ENCODE peak calls at places on chromosomes 12 and 14, in five cellular contexts. One of them, this sample, is unnamed. For H3K9me3, the result is how much of the 10 kb centered on the place peaks cover.

GRCh38 chr12:113054948-113055486 is 1.5 kb upstream of the DTX1 start:
- DNase-seq in HCT116: no peak
- DNase-seq in stomach: no peak
- DNase-seq in prostate gland: no peak
- DNase-seq in spleen: no peak
- DNase-seq in this sample: no peak

GRCh38 chr14:47619397-47619796 is 56.0 kb downstream of the MDGA2 start:
- DNase-seq in prostate gland: no peak
- DNase-seq in HCT116: no peak
- DNase-seq in spleen: no peak
- DNase-seq in stomach: no peak
- DNase-seq in this sample: no peak

GRCh38 chr14:106489112-106489881 is 962.9 kb downstream of the TMEM121 start:
- DNase-seq in spleen: no peak
- DNase-seq in HCT116: no peak
- DNase-seq in stomach: no peak
- DNase-seq in prostate gland: no peak
- DNase-seq in this sample: no peak

GRCh38 chr12:57755454-57756372 is 810 bp downstream of the MARCHF9 start:
- DNase-seq in prostate gland: no peak
- DNase-seq in stomach: peak
- DNase-seq in spleen: peak
- DNase-seq in HCT116: no peak
- DNase-seq in this sample: no peak

GRCh38 chr12:3032770-3033537 is 44.2 kb upstream of the TSPAN9 start:
- DNase-seq in HCT116: no peak
- DNase-seq in stomach: no peak
- DNase-seq in prostate gland: no peak
- DNase-seq in spleen: no peak
- DNase-seq in this sample: no peak

GRCh38 chr12:80966001-80966400 is 28.3 kb upstream of the LIN7A start:
- DNase-seq in spleen: no peak
- DNase-seq in HCT116: no peak
- DNase-seq in prostate gland: no peak
- DNase-seq in stomach: no peak
- DNase-seq in this sample: no peak

GRCh38 chr12:42483534-42483857 is 106.0 kb downstream of the PRICKLE1 start:
- DNase-seq in prostate gland: peak
- DNase-seq in spleen: peak
- DNase-seq in stomach: no peak
- DNase-seq in HCT116: no peak
- DNase-seq in this sample: no peak

GRCh38 chr12:105170139-105170538 is 62.6 kb downstream of the WASHC4 start:
- DNase-seq in stomach: no peak
- DNase-seq in spleen: no peak
- DNase-seq in HCT116: no peak
- DNase-seq in prostate gland: no peak
- DNase-seq in this sample: no peak

GRCh38 chr14:76985021-76985420 is 43.5 kb downstream of the IRF2BPL start:
- DNase-seq in HCT116: no peak
- DNase-seq in prostate gland: no peak
- DNase-seq in spleen: no peak
- DNase-seq in stomach: no peak
- DNase-seq in this sample: no peak

GRCh38 chr14:99249389-99249788 is 22.6 kb downstream of the BCL11B start:
- DNase-seq in stomach: no peak
- DNase-seq in HCT116: no peak
- DNase-seq in prostate gland: no peak
- DNase-seq in spleen: no peak
- DNase-seq in this sample: no peak

GRCh38 chr12:49706351-49707126 is 666 bp downstream of the FMNL3 start:
- DNase-seq in prostate gland: no peak
- DNase-seq in stomach: peak
- DNase-seq in HCT116: no peak
- DNase-seq in spleen: no peak
- DNase-seq in this sample: no peak

GRCh38 chr14:29608861-29609260 is 318.8 kb downstream of the PRKD1 start:
- DNase-seq in spleen: no peak
- DNase-seq in stomach: no peak
- DNase-seq in prostate gland: no peak
- DNase-seq in HCT116: no peak
- DNase-seq in this sample: no peak

GRCh38 chr12:76399040-76399439 is 50.8 kb upstream of the BBS10 start:
- DNase-seq in stomach: no peak
- DNase-seq in prostate gland: no peak
- DNase-seq in HCT116: no peak
- DNase-seq in spleen: no peak
- DNase-seq in this sample: no peak

GRCh38 chr14:90795744-90796143 is 20.5 kb downstream of the TTC7B start:
- DNase-seq in spleen: no peak
- DNase-seq in stomach: no peak
- DNase-seq in HCT116: peak
- DNase-seq in prostate gland: no peak
- DNase-seq in this sample: no peak

GRCh38 chr12:19648173-19648572 is 208.9 kb downstream of the AEBP2 start:
- DNase-seq in stomach: no peak
- DNase-seq in prostate gland: no peak
- DNase-seq in spleen: no peak
- DNase-seq in HCT116: no peak
- DNase-seq in this sample: no peak

GRCh38 chr14:99971929-99972747 is 93.1 kb upstream of the EVL start:
- DNase-seq in prostate gland: no peak
- DNase-seq in stomach: no peak
- DNase-seq in HCT116: no peak
- DNase-seq in spleen: peak
- DNase-seq in this sample: no peak

GRCh38 chr12:87596134-87596533 is 433.1 kb downstream of the C12orf50 start:
- DNase-seq in prostate gland: no peak
- DNase-seq in HCT116: no peak
- DNase-seq in stomach: no peak
- DNase-seq in spleen: no peak
- DNase-seq in this sample: no peak

GRCh38 chr14:87992349-87992719 is 648 bp downstream of the GALC start:
- DNase-seq in spleen: no peak
- DNase-seq in stomach: no peak
- DNase-seq in HCT116: no peak
- DNase-seq in prostate gland: no peak
- DNase-seq in this sample: no peak

GRCh38 chr12:97560766-97561165 is 98.2 kb downstream of the RMST start:
- DNase-seq in spleen: no peak
- DNase-seq in HCT116: no peak
- DNase-seq in prostate gland: no peak
- DNase-seq in stomach: no peak
- DNase-seq in this sample: no peak

GRCh38 chr12:6123258-6123657 is 1.2 kb downstream of the VWF start:
- DNase-seq in HCT116: no peak
- DNase-seq in stomach: no peak
- DNase-seq in spleen: no peak
- DNase-seq in prostate gland: no peak
- DNase-seq in this sample: no peak
- TF ChIP-seq POLR2AphosphoS5 in HCT116: no peak
- TF ChIP-seq POLR2AphosphoS5 in stomach: no peak
- TF ChIP-seq POLR2AphosphoS5 in spleen: no peak
- TF ChIP-seq POLR2AphosphoS5 in prostate gland: no peak
- TF ChIP-seq POLR2AphosphoS5 in this sample: no peak

GRCh38 chr12:115947696-115948062 is 329.8 kb downstream of the MED13L start:
- DNase-seq in HCT116: no peak
- DNase-seq in spleen: no peak
- DNase-seq in prostate gland: no peak
- DNase-seq in stomach: no peak
- DNase-seq in this sample: no peak
- TF ChIP-seq CTCF in HCT116: peak
- TF ChIP-seq CTCF in spleen: no peak
- TF ChIP-seq CTCF in prostate gland: no peak
- TF ChIP-seq CTCF in stomach: no peak
- TF ChIP-seq CTCF in this sample: no peak

DNA sequence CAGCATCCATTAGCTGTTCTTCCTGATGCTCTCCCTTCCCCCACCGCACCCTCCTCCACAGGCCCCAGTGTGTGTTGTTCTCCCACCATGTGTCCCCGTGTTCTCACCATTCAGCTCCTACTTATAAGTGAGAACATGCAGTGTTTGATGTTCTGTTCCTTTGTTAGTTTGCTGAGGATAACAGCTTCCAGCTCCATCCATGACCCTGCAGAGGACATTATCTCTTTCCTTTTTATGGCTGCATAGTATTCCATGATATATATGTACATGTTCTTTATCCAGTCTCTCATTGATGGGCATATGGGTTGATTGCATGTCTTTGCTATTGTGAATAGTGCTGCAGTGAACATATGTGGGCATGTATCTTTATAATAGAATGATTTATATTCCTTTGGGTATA is 9.0 kb downstream of the ATF1 start:
- DNase-seq in prostate gland: no peak
- DNase-seq in spleen: no peak
- DNase-seq in HCT116: no peak
- DNase-seq in stomach: no peak
- DNase-seq in this sample: no peak
- H3K9me3 ChIP-seq in prostate gland: under half
- H3K9me3 ChIP-seq in spleen: under half
- H3K9me3 ChIP-seq in HCT116: under half
- H3K9me3 ChIP-seq in stomach: under half
- H3K9me3 ChIP-seq in this sample: under half

GRCh38 chr12:100267603-100268281 is 765 bp downstream of the SCYL2 start:
- DNase-seq in HCT116: no peak
- DNase-seq in stomach: peak
- DNase-seq in spleen: no peak
- DNase-seq in prostate gland: peak
- DNase-seq in this sample: no peak

GRCh38 chr12:100265732-100266131 is 1.1 kb downstream of the DEPDC4 start:
- DNase-seq in prostate gland: no peak
- DNase-seq in stomach: no peak
- DNase-seq in spleen: no peak
- DNase-seq in HCT116: no peak
- DNase-seq in this sample: no peak

GRCh38 chr12:100266163-100266801 is 597 bp downstream of the DEPDC4 start:
- DNase-seq in stomach: no peak
- DNase-seq in spleen: no peak
- DNase-seq in prostate gland: no peak
- DNase-seq in HCT116: no peak
- DNase-seq in this sample: no peak

GRCh38 chr12:100268835-100269564 is 2.0 kb downstream of the SCYL2 start:
- DNase-seq in prostate gland: no peak
- DNase-seq in spleen: no peak
- DNase-seq in HCT116: no peak
- DNase-seq in stomach: no peak
- DNase-seq in this sample: no peak

DNA sequence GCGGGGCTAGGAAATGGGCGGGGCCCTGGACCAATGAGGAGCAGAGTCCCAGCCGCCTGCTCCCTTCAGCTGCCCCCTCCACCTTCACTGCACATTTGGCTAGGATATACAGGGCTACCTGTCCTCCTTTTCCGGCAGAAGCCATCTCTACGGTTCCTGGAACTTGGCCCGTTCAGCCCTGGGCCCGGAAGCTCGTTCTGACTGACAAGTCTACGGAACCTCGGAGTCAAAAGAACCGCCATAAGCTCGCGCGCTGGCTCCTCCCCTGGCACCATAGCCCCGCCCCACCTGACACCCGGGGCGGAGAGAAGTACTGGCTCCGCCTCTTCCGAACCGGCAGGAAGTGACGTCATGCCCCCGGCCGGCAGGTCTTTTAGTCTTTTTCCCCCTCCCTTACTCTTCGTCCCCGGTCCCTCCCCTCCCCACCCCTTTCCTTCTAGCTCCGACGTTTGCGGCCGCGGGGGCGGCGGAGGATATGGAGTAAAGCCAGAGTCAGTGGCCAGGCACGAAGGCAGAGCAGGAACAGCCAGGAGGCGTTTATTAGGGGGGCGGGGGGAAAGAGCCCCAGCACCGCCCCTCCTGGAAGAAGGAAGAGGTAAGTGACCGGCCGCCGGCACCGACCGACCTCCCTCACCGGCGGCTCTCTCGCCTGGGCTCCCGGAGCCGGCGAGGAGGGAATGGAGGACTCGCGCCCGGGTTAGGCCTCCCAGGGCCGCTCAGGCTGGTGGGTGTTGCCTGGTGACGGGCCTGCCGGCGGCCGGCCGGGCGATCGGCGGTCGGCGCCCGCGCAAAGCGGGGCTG is at the start of the genes DEPDC4 and SCYL2:
- DNase-seq in prostate gland: peak
- DNase-seq in HCT116: peak
- DNase-seq in stomach: peak
- DNase-seq in spleen: peak
- DNase-seq in this sample: peak
- TF ChIP-seq POLR2AphosphoS5 in prostate gland: peak
- TF ChIP-seq POLR2AphosphoS5 in HCT116: peak
- TF ChIP-seq POLR2AphosphoS5 in stomach: peak
- TF ChIP-seq POLR2AphosphoS5 in spleen: peak
- TF ChIP-seq POLR2AphosphoS5 in this sample: peak

GRCh38 chr12:103586132-103586531 is 941 bp upstream of the STAB2 start:
- DNase-seq in stomach: no peak
- DNase-seq in prostate gland: no peak
- DNase-seq in spleen: no peak
- DNase-seq in HCT116: no peak
- DNase-seq in this sample: no peak
- TF ChIP-seq CTCF in stomach: no peak
- TF ChIP-seq CTCF in prostate gland: no peak
- TF ChIP-seq CTCF in spleen: no peak
- TF ChIP-seq CTCF in HCT116: no peak
- TF ChIP-seq CTCF in this sample: no peak

GRCh38 chr12:74229671-74230070 is 308.0 kb upstream of the ATXN7L3B start:
- DNase-seq in prostate gland: no peak
- DNase-seq in stomach: no peak
- DNase-seq in HCT116: no peak
- DNase-seq in spleen: no peak
- DNase-seq in this sample: no peak
- H3K9me3 ChIP-seq in prostate gland: under half
- H3K9me3 ChIP-seq in stomach: under half
- H3K9me3 ChIP-seq in HCT116: under half
- H3K9me3 ChIP-seq in spleen: under half
- H3K9me3 ChIP-seq in this sample: under half

GRCh38 chr12:52053570-52054209 is 2.4 kb downstream of the NR4A1 start:
- DNase-seq in prostate gland: no peak
- DNase-seq in HCT116: no peak
- DNase-seq in spleen: no peak
- DNase-seq in stomach: peak
- DNase-seq in this sample: no peak
- TF ChIP-seq POLR2AphosphoS5 in prostate gland: peak
- TF ChIP-seq POLR2AphosphoS5 in HCT116: no peak
- TF ChIP-seq POLR2AphosphoS5 in spleen: peak
- TF ChIP-seq POLR2AphosphoS5 in stomach: peak
- TF ChIP-seq POLR2AphosphoS5 in this sample: no peak

GRCh38 chr12:118436002-118436724 is 59.8 kb downstream of the SUDS3 start:
- DNase-seq in stomach: no peak
- DNase-seq in prostate gland: no peak
- DNase-seq in HCT116: peak
- DNase-seq in spleen: no peak
- DNase-seq in this sample: no peak
- TF ChIP-seq CTCF in stomach: no peak
- TF ChIP-seq CTCF in prostate gland: no peak
- TF ChIP-seq CTCF in HCT116: peak
- TF ChIP-seq CTCF in spleen: no peak
- TF ChIP-seq CTCF in this sample: no peak

GRCh38 chr12:254039-254438 is 8.6 kb downstream of the SLC6A13 start:
- DNase-seq in HCT116: no peak
- DNase-seq in prostate gland: no peak
- DNase-seq in spleen: no peak
- DNase-seq in stomach: no peak
- DNase-seq in this sample: no peak
- H3K9me3 ChIP-seq in HCT116: under half
- H3K9me3 ChIP-seq in prostate gland: under half
- H3K9me3 ChIP-seq in spleen: under half
- H3K9me3 ChIP-seq in stomach: under half
- H3K9me3 ChIP-seq in this sample: under half